ENCODE peak calls at places on chromosomes 4 and X, in four cellular contexts. W, X, D and B are unnamed samples.
A peak's percentile ranks its signal among the peaks of the same experiment; 100 is the strongest.

GRCh38 chr4:100041646-100042045 is 91.6 kb upstream of the H2AZ1 start:
- DNase-seq in D (no peak), W (no peak), X (no peak), B (no peak)

GRCh38 chr4:149344436-149344835 is 471.2 kb downstream of the IQCM start:
- DNase-seq in W (no peak), X (no peak), D (no peak), B (no peak)

GRCh38 chr4:143921160-143921559 is 15.8 kb upstream of the GYPE start:
- DNase-seq in D (no peak), X (no peak), W (no peak), B (no peak)

GRCh38 chr4:82429728-82430192 is 502 bp downstream of the HNRNPDL start:
- DNase-seq in W (no peak), D (no peak), X (no peak), B (no peak)

GRCh38 chr4:27084685-27085356 is 224.2 kb downstream of the STIM2 start:
- DNase-seq in W (no peak), X (no peak), D (peak; percentile 21), B (peak; percentile 22)

GRCh38 chr4:128471576-128471975 is 184.0 kb upstream of the PGRMC2 start:
- DNase-seq in W (no peak), X (no peak), D (no peak), B (no peak)

GRCh38 chr4:160352637-160353036 is 1249.8 kb downstream of the RAPGEF2 start:
- DNase-seq in W (no peak), D (no peak), X (no peak), B (no peak)

GRCh38 chr4:120591038-120591437 is 331.5 kb downstream of the PRDM5 start:
- DNase-seq in W (no peak), D (no peak), X (no peak), B (no peak)

GRCh38 chrX:111151764-111152163 is 55.8 kb downstream of the PAK3 start:
- DNase-seq in W (no peak), X (no peak), D (no peak), B (peak; percentile 3)

GRCh38 chr4:70637239-70637920 is 8.8 kb downstream of the ENAM start:
- DNase-seq in X (no peak), W (no peak), D (no peak), B (no peak)

GRCh38 chr4:145830699-145831098 is 107.9 kb downstream of the ZNF827 start:
- DNase-seq in D (no peak), X (peak; percentile 63), W (no peak), B (no peak)

GRCh38 chr4:95362906-95363578 is 185.7 kb downstream of the UNC5C start:
- DNase-seq in W (no peak), X (peak; percentile 28), D (no peak), B (no peak)